ENCODE peak calls at places on chromosomes 12 and 14, in four cellular contexts. K is H1, U is H9, Z is neuronal stem cell. S is an unnamed sample.

GRCh38 chr14:92651793-92652382 is 96.5 kb downstream of the LGMN start:
- DNase-seq in K (no peak), U (no peak), Z (no peak), S (no peak)

GRCh38 chr12:108890208-108890607 is 10.3 kb downstream of the DAO start:
- DNase-seq in K (no peak), U (peak), Z (no peak), S (peak)

GRCh38 chr12:45473636-45474035 is 255.9 kb upstream of the ARID2 start:
- DNase-seq in K (no peak), U (no peak), Z (no peak), S (peak)

GRCh38 chr12:33476058-33476457 is 36.4 kb upstream of the SYT10 start:
- DNase-seq in K (no peak), U (no peak), Z (no peak), S (no peak)

GRCh38 chr12:89135976-89136634 is 216.2 kb downstream of the DUSP6 start:
- DNase-seq in K (no peak), U (no peak), Z (no peak), S (no peak)

GRCh38 chr12:57236224-57236924 is 6.9 kb downstream of the SHMT2 start:
- DNase-seq in K (no peak), U (peak), Z (no peak), S (peak)

GRCh38 chr12:124605869-124606774 is 38.7 kb upstream of the NCOR2 start:
- DNase-seq in K (no peak), U (no peak), Z (no peak), S (peak)

GRCh38 chr14:54735424-54735823 is 167.2 kb downstream of the GCH1 start:
- DNase-seq in K (no peak), U (no peak), Z (no peak), S (no peak)

GRCh38 chr12:79251356-79251755 is 386.8 kb downstream of the SYT1 start:
- DNase-seq in K (no peak), U (no peak), Z (no peak), S (no peak)

GRCh38 chr14:62706217-62706616 is 339.0 kb downstream of the KCNH5 start:
- DNase-seq in K (no peak), U (no peak), Z (no peak), S (no peak)

GRCh38 chr14:20434701-20435453 is 1.1 kb downstream of the KLHL33 start:
- DNase-seq in K (no peak), U (no peak), Z (no peak), S (no peak)

GRCh38 chr14:39621223-39621622 is 189.0 kb upstream of the FBXO33 start:
- DNase-seq in K (no peak), U (no peak), Z (no peak), S (no peak)

GRCh38 chr14:35295845-35296161 is 3.6 kb downstream of the PSMA6 start:
- DNase-seq in K (no peak), U (no peak), Z (no peak), S (no peak)

GRCh38 chr12:96803969-96804368 is 103.1 kb upstream of the NEDD1 start:
- DNase-seq in K (no peak), U (no peak), Z (no peak), S (no peak)

GRCh38 chr12:41184864-41185263 is 3.3 kb upstream of the PDZRN4 start:
- DNase-seq in K (no peak), U (no peak), Z (no peak), S (no peak)

GRCh38 chr12:31363416-31363809 is 37.5 kb upstream of the SINHCAF start:
- DNase-seq in K (no peak), U (peak), Z (no peak), S (no peak)

GRCh38 chr14:74085047-74085637 is 386 bp downstream of the LIN52 start:
- DNase-seq in K (peak), U (no peak), Z (peak), S (peak)

GRCh38 chr12:88958153-88958552 is 377.9 kb upstream of the KITLG start:
- DNase-seq in K (no peak), U (peak), Z (no peak), S (no peak)

GRCh38 chr14:33576014-33576413 is 374.9 kb downstream of the EGLN3 start:
- DNase-seq in K (no peak), U (no peak), Z (no peak), S (no peak)

GRCh38 chr12:94714378-94714777 is 64.0 kb upstream of the TMCC3 start:
- DNase-seq in K (no peak), U (no peak), Z (no peak), S (no peak)

GRCh38 chr12:68804654-68805591 is 3.1 kb upstream of the MDM2 start:
- DNase-seq in K (no peak), U (peak), Z (no peak), S (peak)

GRCh38 chr12:91432079-91432478 is 249.5 kb upstream of the DCN start:
- DNase-seq in K (no peak), U (no peak), Z (peak), S (peak)

GRCh38 chr12:62632521-62632920 is 165.9 kb downstream of the MON2 start:
- DNase-seq in K (no peak), U (peak), Z (no peak), S (peak)

GRCh38 chr12:93183940-93184663 is 193.6 kb upstream of the NUDT4 start:
- DNase-seq in K (no peak), U (no peak), Z (no peak), S (no peak)

GRCh38 chr12:103268831-103269514 is 226.8 kb downstream of the C12orf42 start:
- DNase-seq in K (no peak), U (no peak), Z (no peak), S (no peak)

GRCh38 chr12:38279756-38280155 is 36.8 kb upstream of the ALG10B start:
- DNase-seq in K (no peak), U (no peak), Z (no peak), S (no peak)

GRCh38 chr12:40946612-40947194 is 241.4 kb upstream of the PDZRN4 start:
- DNase-seq in K (no peak), U (no peak), Z (peak), S (peak)

GRCh38 chr12:18239561-18239960 is 21.8 kb upstream of the PIK3C2G start:
- DNase-seq in K (no peak), U (no peak), Z (no peak), S (no peak)

GRCh38 chr12:21893924-21894323 is 47.3 kb downstream of the ABCC9 start:
- DNase-seq in K (no peak), U (no peak), Z (no peak), S (no peak)

GRCh38 chr12:6529291-6529737 is 5.0 kb upstream of the GAPDH start:
- DNase-seq in K (no peak), U (no peak), Z (no peak), S (peak)

GRCh38 chr14:92586001-92586947 is 72.7 kb downstream of the RIN3 start:
- DNase-seq in K (no peak), U (no peak), Z (no peak), S (no peak)

GRCh38 chr14:74503973-74504335 is 10.4 kb downstream of the ISCA2 start:
- DNase-seq in K (no peak), U (no peak), Z (no peak), S (no peak)

GRCh38 chr12:32884962-32885361 is 11.6 kb downstream of the PKP2 start:
- DNase-seq in K (no peak), U (no peak), Z (no peak), S (no peak)

GRCh38 chr12:109439181-109439580 is 37.9 kb downstream of the KCTD10 start:
- DNase-seq in K (no peak), U (no peak), Z (no peak), S (no peak)

DNA sequence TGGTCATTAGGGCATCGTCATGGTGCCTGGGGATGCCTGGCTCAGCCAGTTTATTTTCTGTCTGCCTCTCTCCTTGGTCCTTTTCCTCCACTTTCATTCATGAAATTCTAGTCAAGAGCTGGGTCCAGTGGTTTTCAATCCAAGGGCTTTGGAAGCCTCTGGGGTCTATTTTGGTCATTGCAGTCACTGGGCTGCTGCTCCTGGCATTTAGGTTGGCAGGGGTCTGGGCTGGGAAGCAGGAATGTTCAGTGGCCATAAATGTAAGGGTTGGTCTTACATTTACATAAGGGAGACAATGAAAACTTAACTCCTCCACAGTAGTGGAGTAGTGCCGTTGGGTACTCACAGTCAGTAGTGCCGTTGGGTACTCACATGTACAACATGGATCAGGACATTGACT is 48.1 kb downstream of the PTPN11 start:
- DNase-seq in K (no peak), U (no peak), Z (no peak), S (no peak)
- H3K23ac ChIP-seq in K (no peak), U (no peak), Z (no peak), S (no peak)

GRCh38 chr12:24947541-24948451 is 1.1 kb downstream of the BCAT1 start:
- DNase-seq in K (no peak), U (no peak), Z (no peak), S (peak)

GRCh38 chr12:24948452-24948815 is 467 bp downstream of the BCAT1 start:
- DNase-seq in K (no peak), U (peak), Z (peak), S (peak)

GRCh38 chr12:24945822-24946221 is 3.1 kb downstream of the BCAT1 start:
- DNase-seq in K (no peak), U (no peak), Z (no peak), S (no peak)

GRCh38 chr12:24950231-24950834 is 1.4 kb upstream of the BCAT1 start:
- DNase-seq in K (no peak), U (no peak), Z (no peak), S (peak)

DNA sequence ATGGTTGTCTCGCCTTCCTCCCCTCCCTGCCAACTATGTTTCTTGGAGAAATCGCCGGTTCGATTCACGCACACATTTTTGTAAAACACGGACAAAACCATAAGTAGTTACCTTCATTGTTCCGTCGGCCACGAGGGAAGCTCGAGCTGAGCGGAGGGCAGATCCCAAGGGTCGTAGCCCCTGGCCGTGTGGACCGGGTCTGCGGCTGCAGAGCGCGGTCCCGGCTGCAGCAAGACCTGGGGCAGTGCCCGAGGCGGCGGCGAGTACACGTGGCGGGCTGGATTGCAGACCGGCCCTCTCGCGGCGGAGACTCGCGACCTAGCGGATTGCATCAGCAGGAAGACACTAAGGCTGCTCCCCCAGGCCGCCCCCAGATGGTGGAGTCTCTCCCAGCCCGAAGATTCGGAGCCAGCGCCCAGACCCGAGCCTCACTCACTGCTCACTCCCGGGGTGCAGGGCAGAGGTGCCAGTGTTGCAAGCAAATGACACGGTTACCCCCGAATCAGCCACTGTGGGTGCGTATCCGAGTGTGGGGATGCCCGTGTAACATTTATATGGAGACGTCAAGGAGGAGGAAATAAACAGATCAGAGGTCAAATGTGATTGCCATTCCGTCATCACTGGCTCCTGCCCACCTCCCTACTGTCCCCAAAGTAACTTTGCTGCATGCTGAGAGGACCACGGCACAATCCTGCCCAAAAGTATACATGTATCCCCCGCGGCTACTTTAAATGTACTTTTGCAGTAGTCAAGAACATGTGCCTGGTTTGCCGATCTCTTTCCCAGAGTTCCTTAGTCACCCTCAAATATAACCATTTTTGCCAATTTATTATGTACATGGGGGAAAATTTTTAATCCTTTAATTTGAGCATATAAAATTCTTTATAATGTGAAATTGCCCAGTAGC is at the start of gene BCAT1:
- DNase-seq in K (peak), U (peak), Z (peak), S (peak)
- H3K23ac ChIP-seq in K (peak), U (peak), Z (peak), S (peak)

GRCh38 chr14:69614592-69614991 is 3.2 kb downstream of the SUSD6 start:
- DNase-seq in K (no peak), U (no peak), Z (no peak), S (no peak)

GRCh38 chr14:69612759-69613145 is 1.4 kb downstream of the SUSD6 start:
- DNase-seq in K (no peak), U (no peak), Z (no peak), S (no peak)

GRCh38 chr14:69612014-69612758 is 790 bp downstream of the SUSD6 start:
- DNase-seq in K (no peak), U (no peak), Z (peak), S (peak)

GRCh38 chr14:69611264-69612013 is at the start of gene SUSD6:
- DNase-seq in K (peak), U (peak), Z (peak), S (peak)

DNA sequence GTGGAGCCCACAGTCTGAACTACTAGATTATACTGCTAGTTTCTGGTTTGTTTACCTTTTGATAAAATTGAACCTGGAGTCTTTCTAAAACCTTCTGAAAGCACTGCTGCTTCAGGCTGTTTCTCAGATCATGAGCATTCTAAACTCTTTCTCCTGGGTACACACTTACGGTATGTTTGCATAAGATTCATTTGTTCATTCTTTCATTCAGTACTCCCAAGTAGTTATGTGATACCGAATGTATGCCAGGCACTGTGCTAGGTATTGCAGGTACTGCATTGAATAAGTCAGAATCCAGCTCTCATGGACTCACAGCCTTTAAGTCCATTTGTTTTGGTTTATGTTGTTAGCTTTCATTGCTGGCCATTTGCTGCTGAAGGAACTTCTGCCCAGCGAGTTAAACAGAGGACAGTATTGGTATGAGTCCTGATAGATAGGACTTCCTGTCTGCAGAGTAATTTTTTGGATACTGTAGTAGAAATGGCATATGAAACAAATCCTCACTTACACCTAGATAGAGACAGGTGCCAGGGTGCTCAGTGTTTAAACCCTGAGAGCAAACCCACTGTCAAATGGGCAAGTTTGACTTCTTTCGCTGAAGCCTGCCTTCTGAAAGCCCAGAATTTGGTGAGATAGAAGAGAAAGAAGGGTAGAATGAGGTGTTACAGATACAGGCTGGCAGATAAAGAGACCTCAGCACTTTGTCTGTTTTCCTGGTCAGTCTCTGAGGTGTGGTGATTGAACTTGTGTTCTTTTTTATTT is 2.1 kb downstream of the SUSD6 start:
- DNase-seq in K (no peak), U (no peak), Z (no peak), S (no peak)
- H3K23ac ChIP-seq in K (no peak), U (no peak), Z (no peak), S (no peak)

GRCh38 chr12:13200841-13201240 is 4.3 kb downstream of the EMP1 start:
- DNase-seq in K (no peak), U (no peak), Z (no peak), S (no peak)
- H3K23ac ChIP-seq in K (no peak), U (no peak), Z (no peak), S (no peak)

S was measured in mesendoderm.